ENCODE peak calls at places on chromosomes 6 and 20, in seven cellular contexts. W is IMR-90, N is ovary, G is uterus, J is H1, A is tibial nerve, O is A549. K is an unnamed sample.

GRCh38 chr20:58989196-58989595 is 8.1 kb downstream of the NELFCD start:
- DNase-seq in W (no peak), N (no peak), G (no peak), J (no peak), A (no peak), O (no peak), K (no peak)

GRCh38 chr6:127031511-127031910 is 87.0 kb upstream of the RSPO3 start:
- DNase-seq in W (no peak), N (no peak), G (no peak), J (no peak), A (no peak), O (no peak), K (no peak)

GRCh38 chr20:35000311-35000921 is 44.7 kb downstream of the MYH7B start:
- DNase-seq in W (no peak), N (no peak), G (no peak), J (no peak), A (no peak), O (no peak), K (no peak)

GRCh38 chr6:163383912-163384311 is 30.6 kb upstream of the QKI start:
- DNase-seq in W (peak; percentile 21), N (no peak), G (no peak), J (no peak), A (no peak), O (no peak), K (no peak)

GRCh38 chr20:53138454-53139291 is 166.5 kb downstream of the TSHZ2 start:
- DNase-seq in W (no peak), N (no peak), G (no peak), J (no peak), A (no peak), O (no peak), K (no peak)

GRCh38 chr20:44295995-44296394 is 15.0 kb downstream of the FITM2 start:
- DNase-seq in W (no peak), N (no peak), G (no peak), J (no peak), A (no peak), O (no peak), K (no peak)

GRCh38 chr6:36169023-36170007 is 27.2 kb upstream of the BRPF3 start:
- DNase-seq in W (no peak), N (no peak), G (no peak), J (no peak), A (no peak), O (no peak), K (no peak)

GRCh38 chr20:10921491-10922010 is 247.8 kb upstream of the JAG1 start:
- DNase-seq in W (no peak), N (no peak), G (no peak), J (no peak), A (no peak), O (no peak), K (no peak)

GRCh38 chr6:89655122-89655521 is 16.6 kb upstream of the LYRM2 start:
- DNase-seq in W (peak; percentile 40), N (no peak), G (no peak), J (no peak), A (no peak), O (no peak), K (no peak)

DNA sequence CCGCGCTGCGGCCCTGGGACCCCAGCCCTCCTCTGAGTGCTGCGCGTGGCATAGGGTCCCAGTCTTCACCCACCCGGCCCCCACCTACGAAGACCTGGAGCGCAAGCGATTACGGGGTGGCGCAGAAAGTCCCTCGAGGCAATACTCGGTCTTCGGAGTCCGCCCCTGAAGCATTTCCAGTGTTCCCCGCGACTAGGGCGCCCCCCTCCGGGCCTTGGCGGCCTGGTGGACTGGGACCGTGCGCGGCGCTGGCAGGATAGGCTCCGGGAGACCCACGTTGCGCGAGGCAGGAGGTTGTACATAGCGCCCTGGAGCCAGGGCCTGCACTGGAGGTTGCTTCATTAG is 640 bp upstream of the MAP3K5 start:
- DNase-seq in W (peak; percentile 85), N (peak; percentile 93), G (peak; percentile 92), J (peak; percentile 93), A (peak; percentile 92), O (peak; percentile 84), K (peak; percentile 45)
- TF ChIP-seq POLR2A in W (no peak), N (peak; percentile 17), G (no peak), J (no peak), A (no peak), O (no peak), K (no peak)

GRCh38 chr6:641225-641985 is 15.5 kb downstream of the HUS1B start:
- DNase-seq in W (no peak), N (no peak), G (no peak), J (no peak), A (no peak), O (no peak), K (no peak)

GRCh38 chr6:642805-643204 is 14.1 kb downstream of the HUS1B start:
- DNase-seq in W (no peak), N (no peak), G (no peak), J (no peak), A (no peak), O (no peak), K (no peak)
- TF ChIP-seq POLR2A in W (no peak), N (no peak), G (no peak), J (no peak), A (no peak), O (no peak), K (no peak)

DNA sequence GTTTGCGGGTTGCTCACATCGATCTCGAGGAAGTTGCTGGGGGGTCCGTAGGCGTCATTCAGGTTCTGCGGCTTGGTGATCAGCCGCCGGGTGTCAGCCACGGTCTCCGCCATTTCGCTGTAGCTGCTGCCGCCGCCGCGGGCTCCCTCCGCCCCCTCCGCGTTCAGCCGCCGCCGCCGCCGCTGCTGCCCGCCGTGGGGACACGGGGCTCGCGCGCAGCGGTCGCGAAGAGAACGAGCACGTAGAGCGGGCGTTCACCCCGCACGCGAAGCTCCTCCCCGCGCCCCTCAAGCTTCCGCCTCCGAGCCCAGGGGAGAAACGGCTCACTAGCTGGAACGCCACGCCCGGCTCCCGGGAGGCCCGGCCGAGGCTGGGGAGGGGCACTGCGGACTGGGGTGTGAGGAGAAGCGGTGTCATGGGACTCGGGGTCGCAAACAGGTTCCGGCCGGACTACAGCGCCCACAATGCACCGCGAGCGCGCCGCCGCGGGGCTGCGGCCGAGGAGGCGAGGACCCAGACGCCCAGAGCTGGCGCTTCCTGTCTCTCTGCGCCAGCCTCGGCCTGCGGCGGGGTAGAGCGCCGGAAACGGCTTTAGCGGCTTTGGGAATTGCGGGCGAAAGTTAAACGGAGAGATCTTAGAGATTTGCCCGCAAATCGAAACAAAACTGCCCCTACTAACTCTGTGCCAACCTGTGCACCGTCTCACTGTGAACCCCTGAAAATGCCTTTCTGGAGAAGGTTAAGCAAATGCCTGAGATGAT is at the start of gene SNX3:
- DNase-seq in W (peak; percentile 96), N (peak; percentile 94), G (peak; percentile 94), J (peak; percentile 95), A (peak; percentile 85), O (peak; percentile 95), K (peak; percentile 89)
- TF ChIP-seq POLR2A in W (peak; percentile 58), N (peak; percentile 75), G (peak; percentile 67), J (peak; percentile 78), A (peak; percentile 42), O (peak; percentile 58), K (peak; percentile 85)

GRCh38 chr20:33006776-33007375 is 628 bp upstream of the BPIFB2 start:
- DNase-seq in W (no peak), N (no peak), G (no peak), J (no peak), A (no peak), O (no peak), K (no peak)

GRCh38 chr20:33008336-33009213 is 1.1 kb downstream of the BPIFB2 start:
- DNase-seq in W (no peak), N (no peak), G (no peak), J (no peak), A (no peak), O (no peak), K (no peak)

GRCh38 chr20:33005908-33006775 is 1.4 kb upstream of the BPIFB2 start:
- DNase-seq in W (no peak), N (no peak), G (no peak), J (no peak), A (no peak), O (no peak), K (no peak)

GRCh38 chr20:33009214-33010132 is 2.0 kb downstream of the BPIFB2 start:
- DNase-seq in W (no peak), N (no peak), G (no peak), J (no peak), A (no peak), O (no peak), K (no peak)

GRCh38 chr20:33007376-33008335 is at the start of gene BPIFB2:
- DNase-seq in W (no peak), N (no peak), G (no peak), J (no peak), A (no peak), O (no peak), K (no peak)
- TF ChIP-seq POLR2A in W (no peak), N (no peak), G (no peak), J (no peak), A (no peak), O (no peak), K (no peak)

DNA sequence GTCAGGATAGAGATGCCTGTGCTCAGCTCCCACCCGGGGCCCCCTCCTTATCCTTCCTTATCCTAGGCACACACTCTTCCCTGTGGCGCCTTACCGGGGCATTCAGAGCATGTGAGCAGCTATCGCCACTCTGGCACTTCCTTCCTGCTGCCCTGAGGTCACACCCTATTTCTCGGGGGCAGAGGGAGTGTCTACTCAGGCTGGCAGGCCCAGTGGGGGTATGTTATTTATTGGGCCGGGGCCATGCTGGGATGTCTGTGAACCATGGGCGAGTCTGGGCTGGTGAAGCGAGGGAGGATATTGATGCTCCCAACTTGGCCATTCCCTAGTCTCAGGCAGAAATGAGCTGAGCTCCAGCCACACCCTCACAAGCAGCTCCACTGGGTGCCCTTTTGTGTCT is 3.9 kb upstream of the LY6G6D start:
- DNase-seq in W (no peak), N (no peak), G (no peak), J (no peak), A (no peak), O (no peak), K (no peak)
- TF ChIP-seq POLR2A in W (no peak), N (no peak), G (no peak), J (no peak), A (no peak), O (no peak), K (no peak)

GRCh38 chr20:62914970-62915457 is 11.3 kb downstream of the DIDO1 start:
- DNase-seq in W (peak; percentile 19), N (no peak), G (no peak), J (no peak), A (no peak), O (peak; percentile 41), K (no peak)
- TF ChIP-seq POLR2A in W (no peak), N (no peak), G (no peak), J (peak; percentile 68), A (no peak), O (no peak), K (no peak)

GRCh38 chr6:28277746-28278145 is 3.6 kb upstream of the PGBD1 start:
- DNase-seq in W (no peak), N (no peak), G (no peak), J (no peak), A (no peak), O (no peak), K (no peak)
- TF ChIP-seq POLR2A in W (no peak), N (no peak), G (no peak), J (no peak), A (no peak), O (no peak), K (no peak)

K was measured in GM12892.